ENCODE peak calls at places on chromosomes 11 and 22, in nine cellular contexts. R is tibial nerve, A is A549, F is H1, L is stomach, P is esophagus muscularis mucosa, D is upper lobe of left lung, W is sigmoid colon, O is transverse colon. Y is an unnamed sample.

GRCh38 chr11:111938687-111939160 is 1.6 kb downstream of the DIXDC1 start:
- DNase-seq in W (no peak), F (no peak), R (no peak), D (no peak), A (no peak), O (no peak), L (no peak), P (no peak), Y (no peak)

GRCh38 chr11:35347921-35348331 is 71.4 kb downstream of the SLC1A2 start:
- DNase-seq in O (no peak), F (no peak), P (no peak), W (no peak), R (no peak), A (no peak), L (no peak), D (peak), Y (no peak)

GRCh38 chr11:3107608-3108182 is 50.5 kb upstream of the CARS1 start:
- DNase-seq in P (no peak), D (peak), L (peak), A (no peak), R (peak), O (no peak), F (no peak), W (peak), Y (peak)

GRCh38 chr11:35151896-35152295 is 12.9 kb downstream of the CD44 start:
- DNase-seq in R (no peak), F (no peak), O (no peak), W (no peak), P (no peak), A (no peak), D (no peak), L (no peak), Y (no peak)

GRCh38 chr11:65891180-65892136 is 985 bp downstream of the CCDC85B start:
- DNase-seq in R (no peak), O (no peak), A (peak), W (peak), D (peak), L (no peak), P (no peak), F (peak), Y (peak)

GRCh38 chr22:46050451-46050845 is 73.5 kb upstream of the WNT7B start:
- DNase-seq in P (no peak), A (no peak), R (no peak), W (peak), D (peak), O (peak), L (no peak), F (no peak), Y (peak)

GRCh38 chr22:25077056-25077455 is 122.6 kb upstream of the CRYBB3 start:
- DNase-seq in P (no peak), L (no peak), D (no peak), W (no peak), F (no peak), A (no peak), R (no peak), O (no peak), Y (no peak)

GRCh38 chr11:32427935-32428664 is 7.2 kb downstream of the WT1 start:
- DNase-seq in R (no peak), L (no peak), P (no peak), D (no peak), O (no peak), A (no peak), F (peak), W (no peak), Y (no peak)

GRCh38 chr22:28129319-28129962 is 210.4 kb upstream of the PITPNB start:
- DNase-seq in F (no peak), W (no peak), D (peak), A (no peak), P (peak), L (no peak), O (no peak), R (no peak), Y (no peak)

GRCh38 chr22:35582861-35583670 is 34.1 kb downstream of the MB start:
- DNase-seq in O (peak), R (no peak), W (peak), P (no peak), A (peak), D (peak), F (peak), L (peak), Y (peak)

GRCh38 chr11:35997908-35998307 is 54.0 kb downstream of the LDLRAD3 start:
- DNase-seq in O (no peak), R (no peak), D (no peak), L (no peak), A (no peak), P (no peak), F (no peak), W (no peak), Y (no peak)

GRCh38 chr22:50018608-50019291 is 6.2 kb upstream of the IL17REL start:
- DNase-seq in D (no peak), F (no peak), A (no peak), R (no peak), W (no peak), L (no peak), P (no peak), O (peak), Y (no peak)

GRCh38 chr11:78766997-78767396 is 192.3 kb upstream of the NARS2 start:
- DNase-seq in D (no peak), R (no peak), P (no peak), W (no peak), A (no peak), O (no peak), L (no peak), F (no peak), Y (no peak)

GRCh38 chr11:8841899-8842298 is 69.1 kb upstream of the AKIP1 start:
- DNase-seq in D (no peak), R (no peak), W (no peak), F (no peak), A (no peak), L (no peak), P (no peak), O (no peak), Y (no peak)

GRCh38 chr11:120271672-120272071 is 31.7 kb downstream of the POU2F3 start:
- DNase-seq in D (no peak), A (no peak), W (no peak), R (no peak), L (no peak), P (no peak), O (no peak), F (no peak), Y (no peak)

GRCh38 chr11:95498731-95499396 is 267.9 kb upstream of the SESN3 start:
- DNase-seq in R (no peak), O (no peak), D (no peak), L (no peak), P (no peak), F (peak), A (peak), W (no peak), Y (no peak)

GRCh38 chr22:22410121-22410520 is 98.4 kb downstream of the ZNF280B start:
- DNase-seq in R (peak), D (peak), A (no peak), F (no peak), W (no peak), P (peak), O (peak), L (no peak), Y (no peak)

GRCh38 chr11:34929794-34930763 is 13.7 kb downstream of the PDHX start:
- DNase-seq in O (peak), D (peak), F (no peak), P (no peak), A (peak), W (no peak), R (no peak), L (peak), Y (no peak)

GRCh38 chr22:31451709-31452571 is 37.7 kb downstream of the EIF4ENIF1 start:
- DNase-seq in W (no peak), L (no peak), D (no peak), P (no peak), A (peak), R (no peak), O (no peak), F (no peak), Y (no peak)

GRCh38 chr11:120200677-120201076 is 10.2 kb upstream of the OAF start:
- DNase-seq in D (no peak), W (no peak), R (no peak), F (no peak), O (no peak), L (no peak), A (no peak), P (no peak), Y (no peak)

GRCh38 chr22:43342347-43343261 is 568 bp downstream of the SCUBE1 start:
- DNase-seq in P (no peak), W (no peak), F (no peak), R (no peak), A (no peak), D (no peak), O (no peak), L (no peak), Y (no peak)

GRCh38 chr11:31870609-31871309 is 59.6 kb upstream of the PAX6 start:
- DNase-seq in R (no peak), D (peak), O (peak), W (no peak), A (peak), F (peak), L (peak), P (no peak), Y (no peak)

GRCh38 chr11:105447936-105448702 is 161.8 kb upstream of the GRIA4 start:
- DNase-seq in P (no peak), A (no peak), L (no peak), W (no peak), O (no peak), R (no peak), D (no peak), F (no peak), Y (no peak)

GRCh38 chr11:46551261-46551660 is 42.6 kb downstream of the AMBRA1 start:
- DNase-seq in F (no peak), R (no peak), P (no peak), O (no peak), D (no peak), W (no peak), A (no peak), L (no peak), Y (no peak)

GRCh38 chr11:127965947-127966668 is 621.2 kb downstream of the ETS1 start:
- DNase-seq in W (no peak), A (no peak), F (no peak), P (no peak), R (no peak), O (no peak), L (no peak), D (no peak), Y (no peak)

DNA sequence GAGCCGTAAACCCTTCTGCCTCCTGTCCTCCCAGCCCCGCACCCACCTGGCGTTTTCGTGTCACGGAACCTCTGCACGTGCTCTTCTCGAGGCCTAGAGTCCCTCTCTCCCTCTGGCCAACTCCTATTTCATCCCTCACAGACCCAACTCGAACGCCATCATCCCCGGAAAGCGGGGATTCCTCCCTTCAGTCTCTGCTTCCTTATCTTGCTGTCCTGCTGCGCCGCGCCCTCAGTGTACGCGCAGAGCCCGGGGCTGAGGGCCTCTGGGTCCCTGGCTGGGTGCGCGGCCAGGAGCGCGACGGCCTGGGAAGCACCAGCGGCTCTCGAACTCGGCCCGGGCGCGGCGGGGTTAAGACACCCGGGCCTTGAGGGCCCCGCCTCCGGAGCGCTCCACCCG is 472 bp upstream of the ATG16L2 start:
- DNase-seq in R (peak), O (peak), F (no peak), P (peak), L (peak), D (peak), W (peak), A (peak), Y (peak)
- TF ChIP-seq EP300 in R (peak), O (no peak), F (no peak), P (no peak), L (no peak), D (no peak), W (no peak), A (no peak), Y (no peak)

DNA sequence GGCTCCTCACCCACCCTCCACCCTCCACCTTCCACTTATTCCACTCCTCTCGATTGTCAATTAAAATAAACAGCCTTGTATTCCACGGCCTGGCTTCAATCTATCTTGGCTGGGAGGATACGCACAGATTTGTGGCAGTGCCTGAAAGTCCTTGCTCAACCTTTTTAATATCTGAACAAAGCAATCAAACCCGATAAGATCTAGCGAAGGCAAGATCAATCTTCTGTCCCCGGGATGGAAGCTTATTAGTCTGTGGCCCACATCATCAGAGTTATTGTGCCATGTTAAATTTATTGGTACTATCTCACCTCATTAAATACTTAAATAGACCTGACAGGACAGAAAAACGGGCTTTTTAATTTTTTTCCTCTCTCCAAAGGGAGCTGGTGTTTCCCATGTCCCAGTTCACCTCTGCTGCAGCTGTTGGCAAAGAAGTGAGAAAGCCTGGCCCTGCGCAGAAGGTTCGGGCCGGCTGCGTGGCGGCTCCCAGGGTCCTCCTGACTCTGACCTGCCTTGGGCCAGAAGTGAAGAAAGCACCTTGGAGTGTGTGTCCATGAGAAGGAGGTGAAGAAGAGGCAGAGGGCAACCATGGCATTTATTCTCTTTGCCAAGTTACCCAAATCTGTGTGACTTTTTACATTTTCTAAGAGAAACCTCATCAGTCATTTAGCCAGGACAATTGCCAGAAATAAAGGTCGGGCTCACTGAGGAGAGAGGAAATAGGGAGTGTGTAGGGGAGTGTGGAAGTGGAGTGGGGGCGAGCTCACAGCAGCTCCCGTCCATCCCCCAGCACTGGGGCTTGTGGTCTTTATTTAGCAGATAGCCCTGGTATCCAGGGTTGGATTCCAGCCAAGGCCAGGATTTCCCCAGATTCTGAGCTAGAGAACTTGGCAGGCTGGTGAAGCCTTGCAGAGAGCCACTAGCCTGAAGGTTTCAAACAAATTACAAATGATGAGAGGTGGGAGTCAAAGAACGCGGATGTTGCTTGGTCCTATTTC is 102.3 kb upstream of the CADM1 start:
- DNase-seq in P (no peak), D (no peak), F (no peak), L (peak), O (no peak), W (no peak), A (no peak), R (no peak), Y (peak)
- TF ChIP-seq EP300 in P (no peak), D (no peak), F (no peak), L (no peak), O (no peak), W (no peak), A (no peak), R (no peak), Y (no peak)

DNA sequence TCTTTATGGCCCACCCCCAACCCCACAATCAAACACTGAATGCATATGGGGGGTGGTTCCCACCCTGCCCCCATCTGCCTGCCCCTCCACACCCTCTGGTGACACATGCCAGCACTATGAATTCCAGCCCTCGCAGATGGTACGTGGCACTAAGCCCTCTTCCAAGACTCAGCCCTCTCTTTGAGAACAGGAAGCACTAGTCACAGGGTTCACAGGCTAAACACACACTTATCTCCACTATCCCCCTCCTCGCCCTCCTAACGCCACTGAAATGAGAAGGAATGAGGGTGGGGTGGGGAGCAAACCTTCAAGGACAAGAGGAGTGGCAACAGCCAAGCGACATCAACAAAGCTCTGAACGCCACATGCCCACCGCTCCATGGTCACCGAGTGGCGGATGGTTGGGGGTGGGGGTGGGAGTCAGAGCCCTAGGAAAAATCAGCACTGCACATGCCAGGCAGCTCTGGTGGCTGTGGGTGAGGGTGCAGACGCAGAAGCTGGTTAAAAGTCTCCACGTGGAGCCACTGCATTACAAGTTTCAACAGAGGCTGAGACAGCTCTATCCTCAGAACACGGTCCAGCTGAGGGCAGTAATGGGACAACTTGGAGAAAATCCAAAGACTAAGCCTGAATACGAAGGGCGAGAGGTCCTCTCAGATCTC is 33.6 kb downstream of the TMEM184B start:
- DNase-seq in P (no peak), R (no peak), O (no peak), D (peak), L (no peak), F (no peak), W (no peak), A (peak), Y (peak)
- TF ChIP-seq EP300 in P (no peak), R (peak), O (no peak), D (peak), L (no peak), F (no peak), W (no peak), A (no peak), Y (no peak)

GRCh38 chr11:27039873-27040272 is 742 bp upstream of the BBOX1 start:
- DNase-seq in P (no peak), W (no peak), F (no peak), L (no peak), A (no peak), O (no peak), R (no peak), D (no peak), Y (no peak)

GRCh38 chr11:27041141-27041869 is 690 bp downstream of the BBOX1 start:
- DNase-seq in D (no peak), P (no peak), W (no peak), R (no peak), A (no peak), L (no peak), F (no peak), O (no peak), Y (no peak)

GRCh38 chr11:27040302-27041115 is at the start of gene BBOX1:
- DNase-seq in O (no peak), R (no peak), F (no peak), W (no peak), A (no peak), P (no peak), D (no peak), L (no peak), Y (no peak)
- TF ChIP-seq EP300 in O (no peak), R (peak), F (no peak), W (no peak), A (no peak), P (no peak), D (no peak), L (no peak), Y (no peak)

DNA sequence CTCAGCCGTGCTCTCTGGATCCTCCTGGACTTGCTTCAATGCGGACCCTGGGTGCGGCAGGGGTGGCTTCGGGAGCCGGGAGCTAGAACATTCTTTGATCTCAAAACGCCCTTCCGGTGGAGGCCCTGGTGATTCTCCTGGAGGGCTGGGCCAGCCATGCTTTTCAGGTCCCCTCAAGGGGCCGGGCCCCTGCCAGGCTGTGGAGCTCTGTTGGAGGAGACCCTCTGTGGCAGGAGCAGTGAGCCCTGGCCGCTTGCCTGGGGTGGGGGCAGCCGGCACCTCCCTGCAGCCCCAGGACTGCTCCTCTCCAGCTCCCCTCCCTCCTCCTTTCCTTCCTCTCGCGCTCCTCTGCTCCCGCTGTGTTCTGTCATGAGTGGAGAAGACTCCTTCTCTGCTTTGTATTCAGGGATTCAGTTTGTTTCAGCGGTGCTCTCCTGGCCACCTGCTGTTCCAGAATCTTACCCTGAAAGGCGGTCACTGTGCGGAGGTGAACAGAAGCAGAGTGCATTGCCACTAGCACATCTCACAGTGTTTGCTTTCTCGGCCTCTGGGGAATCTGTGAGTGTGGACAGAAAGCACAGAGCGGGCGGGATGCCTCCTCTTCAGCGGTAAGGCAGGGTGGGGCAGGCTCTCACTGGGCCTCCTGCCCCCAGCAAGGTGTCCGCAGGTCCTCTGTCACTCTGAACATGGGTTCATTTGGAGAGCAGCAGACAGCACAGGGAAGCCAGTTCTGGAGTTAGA is 289.2 kb downstream of the TBC1D22A start:
- DNase-seq in R (no peak), F (no peak), A (no peak), L (no peak), W (no peak), O (no peak), D (no peak), P (no peak), Y (no peak)
- TF ChIP-seq EP300 in R (no peak), F (no peak), A (no peak), L (no peak), W (no peak), O (no peak), D (no peak), P (no peak), Y (no peak)